ENCODE peak calls at places on chromosomes 11 and 22, in eight cellular contexts. K is adrenal gland; M is smooth muscle cell of the brain vasculature; T is endothelial cell; S is left ventricle myocardium superior; J is NCI-H1417; X is activated naive CD4-positive, alpha-beta T cell treated with anti-CD3 and anti-CD28 coated beads, Interleukin-2, amount 50 U/mL, for 16 hours; V is NCI-H226. R is an unnamed sample.
A peak's percentile ranks its signal among the peaks of the same experiment; 100 is the strongest.

GRCh38 chr11:60130496-60130895 is 42.0 kb downstream of the MS4A2 start:
- DNase-seq in K (no peak), M (no peak), T (peak; percentile 44), S (no peak), J (peak; percentile 62), X (no peak), V (peak; percentile 17), R (no peak)

GRCh38 chr22:27405672-27406388 is 395.7 kb downstream of the MN1 start:
- DNase-seq in K (peak; percentile 62), M (no peak), T (peak; percentile 75), S (peak; percentile 76), J (no peak), X (no peak), V (no peak), R (no peak)

GRCh38 chr11:5605849-5606248 is 9.4 kb downstream of the TRIM6 start:
- DNase-seq in K (no peak), M (no peak), T (no peak), S (no peak), J (no peak), X (no peak), V (peak; percentile 72), R (no peak)

GRCh38 chr22:48739348-48740085 is 1088.2 kb downstream of the BRD1 start:
- DNase-seq in K (no peak), M (no peak), T (no peak), S (no peak), J (no peak), X (no peak), V (no peak), R (no peak)

GRCh38 chr22:20010307-20011122 is 6.1 kb downstream of the ARVCF start:
- DNase-seq in K (no peak), M (no peak), T (no peak), S (peak; percentile 26), J (no peak), X (no peak), V (no peak), R (no peak)

GRCh38 chr22:42648368-42649260 is 578 bp downstream of the CYB5R3 start:
- DNase-seq in K (peak; percentile 73), M (no peak), T (no peak), S (peak; percentile 80), J (peak; percentile 48), X (peak; percentile 47), V (peak; percentile 12), R (no peak)

GRCh38 chr11:134358853-134359490 is 27.2 kb downstream of the GLB1L2 start:
- DNase-seq in K (no peak), M (no peak), T (no peak), S (no peak), J (no peak), X (no peak), V (no peak), R (no peak)

GRCh38 chr11:65882191-65883057 is 2.8 kb downstream of the CTSW start:
- DNase-seq in K (no peak), M (no peak), T (no peak), S (peak; percentile 21), J (no peak), X (no peak), V (no peak), R (no peak)

GRCh38 chr11:47414685-47415070 is 6.3 kb downstream of the SLC39A13 start:
- DNase-seq in K (no peak), M (no peak), T (no peak), S (no peak), J (no peak), X (no peak), V (no peak), R (no peak)

GRCh38 chr22:23828800-23829680 is 9.8 kb downstream of the DERL3 start:
- DNase-seq in K (peak; percentile 67), M (no peak), T (no peak), S (peak; percentile 74), J (no peak), X (no peak), V (no peak), R (no peak)

GRCh38 chr22:30665266-30665665 is 2.4 kb downstream of the DUSP18 start:
- DNase-seq in K (no peak), M (no peak), T (no peak), S (no peak), J (no peak), X (no peak), V (no peak), R (no peak)

GRCh38 chr11:116263020-116263419 is 509.8 kb downstream of the BUD13 start:
- DNase-seq in K (no peak), M (no peak), T (no peak), S (no peak), J (peak; percentile 72), X (no peak), V (no peak), R (no peak)

GRCh38 chr11:115215694-115216615 is 288.3 kb downstream of the CADM1 start:
- DNase-seq in K (no peak), M (no peak), T (peak; percentile 11), S (no peak), J (peak; percentile 37), X (no peak), V (no peak), R (no peak)

GRCh38 chr11:3049430-3050243 is 7.6 kb downstream of the CARS1 start:
- DNase-seq in K (peak; percentile 96), M (peak; percentile 93), T (no peak), S (peak; percentile 61), J (peak; percentile 81), X (no peak), V (peak; percentile 96), R (peak; percentile 61)

GRCh38 chr22:32545801-32546200 is 71.2 kb downstream of the FBXO7 start:
- DNase-seq in K (peak; percentile 63), M (no peak), T (no peak), S (no peak), J (no peak), X (no peak), V (no peak), R (no peak)

GRCh38 chr11:123197711-123198110 is 2.7 kb upstream of the CLMP start:
- DNase-seq in K (peak; percentile 44), M (no peak), T (no peak), S (no peak), J (no peak), X (no peak), V (peak; percentile 81), R (no peak)

GRCh38 chr22:39253427-39254070 is 8.8 kb upstream of the PDGFB start:
- DNase-seq in K (peak; percentile 89), M (no peak), T (no peak), S (peak; percentile 79), J (peak; percentile 37), X (peak; percentile 42), V (peak; percentile 80), R (no peak)

GRCh38 chr11:88487646-88488045 is 150.1 kb upstream of the CTSC start:
- DNase-seq in K (no peak), M (no peak), T (no peak), S (no peak), J (no peak), X (no peak), V (no peak), R (no peak)

GRCh38 chr11:23013509-23013908 is 153.2 kb upstream of the CCDC179 start:
- DNase-seq in K (no peak), M (no peak), T (no peak), S (no peak), J (no peak), X (no peak), V (no peak), R (no peak)

GRCh38 chr11:74007691-74008372 is 1.1 kb downstream of the UCP3 start:
- DNase-seq in K (no peak), M (no peak), T (no peak), S (no peak), J (no peak), X (no peak), V (no peak), R (no peak)

GRCh38 chr11:72627594-72628281 is 46.5 kb downstream of the PDE2A start:
- DNase-seq in K (no peak), M (no peak), T (no peak), S (peak; percentile 78), J (no peak), X (no peak), V (no peak), R (no peak)

GRCh38 chr22:30185129-30185528 is 61.4 kb downstream of the LIF start:
- DNase-seq in K (no peak), M (no peak), T (no peak), S (no peak), J (no peak), X (no peak), V (no peak), R (no peak)

GRCh38 chr22:45671051-45671782 is 417 bp upstream of the ATXN10 start:
- DNase-seq in K (no peak), M (no peak), T (peak; percentile 38), S (no peak), J (peak; percentile 9), X (no peak), V (no peak), R (no peak)

GRCh38 chr22:49209452-49210195 is 618.0 kb downstream of the BRD1 start:
- DNase-seq in K (peak; percentile 45), M (no peak), T (no peak), S (no peak), J (peak; percentile 12), X (no peak), V (no peak), R (no peak)

GRCh38 chr22:26983311-26983710 is 325.9 kb downstream of the MIAT start:
- DNase-seq in K (no peak), M (no peak), T (no peak), S (no peak), J (no peak), X (no peak), V (no peak), R (no peak)

GRCh38 chr22:18965526-18966421 is 29.7 kb upstream of the PRODH start:
- DNase-seq in K (no peak), M (no peak), T (no peak), S (no peak), J (peak; percentile 9), X (no peak), V (no peak), R (no peak)

GRCh38 chr22:20422271-20422958 is 15.2 kb downstream of the SCARF2 start:
- DNase-seq in K (no peak), M (no peak), T (no peak), S (no peak), J (peak; percentile 62), X (peak; percentile 12), V (no peak), R (no peak)

GRCh38 chr11:115711021-115711420 is 206.8 kb upstream of the CADM1 start:
- DNase-seq in K (no peak), M (no peak), T (no peak), S (no peak), J (no peak), X (no peak), V (no peak), R (no peak)

GRCh38 chr11:82988936-82989627 is 82.6 kb downstream of the RAB30 start:
- DNase-seq in K (no peak), M (no peak), T (no peak), S (no peak), J (peak; percentile 24), X (no peak), V (no peak), R (no peak)

R was measured in CD8-positive, alpha-beta T cell.